ENCODE peak calls at places on chromosomes 2 and 18, in five cellular contexts. R is PC-9; U is prostate gland; B is CD8-positive, alpha-beta memory T cell; N is bronchial epithelial cell. F is an unnamed sample. For H3K36me3, the result is how much of the 10 kb centered on the place peaks cover.

GRCh38 chr2:156396126-156396525 is 40.1 kb upstream of the GPD2 start:
- DNase-seq in R (peak), B (no peak), U (no peak), N (no peak), F (peak)

GRCh38 chr2:161992526-161992925 is 81.5 kb downstream of the DPP4 start:
- DNase-seq in B (no peak), N (no peak), U (no peak), R (no peak), F (no peak)

GRCh38 chr2:199018826-199019225 is 438.9 kb downstream of the SATB2 start:
- DNase-seq in U (no peak), B (no peak), R (no peak), N (no peak), F (no peak)

GRCh38 chr2:191539068-191539467 is 138.9 kb upstream of the NABP1 start:
- DNase-seq in R (no peak), B (no peak), U (no peak), N (peak), F (peak)

GRCh38 chr2:38438536-38439225 is 61.6 kb upstream of the ATL2 start:
- DNase-seq in R (peak), U (no peak), B (no peak), N (peak), F (no peak)

GRCh38 chr2:202455114-202455513 is 79.0 kb downstream of the BMPR2 start:
- DNase-seq in U (no peak), R (no peak), N (no peak), B (no peak), F (no peak)

GRCh38 chr2:85248741-85249524 is 78.9 kb downstream of the TGOLN2 start:
- DNase-seq in B (no peak), N (peak), U (peak), R (peak), F (no peak)

GRCh38 chr2:73993376-73993775 is 8.7 kb downstream of the TET3 start:
- DNase-seq in N (peak), U (no peak), B (no peak), R (peak), F (no peak)

GRCh38 chr18:26459340-26459739 is 89.0 kb downstream of the KCTD1 start:
- DNase-seq in N (no peak), B (no peak), U (no peak), R (no peak), F (no peak)

GRCh38 chr2:39547811-39548719 is 111.0 kb upstream of the MAP4K3 start:
- DNase-seq in R (peak), B (no peak), U (no peak), N (peak), F (no peak)

GRCh38 chr2:241161646-241162281 is 11.5 kb downstream of the PPP1R7 start:
- DNase-seq in B (no peak), U (peak), N (no peak), R (no peak), F (no peak)

GRCh38 chr2:32136097-32136496 is 29.6 kb upstream of the SLC30A6 start:
- DNase-seq in R (no peak), B (no peak), U (no peak), N (no peak), F (no peak)

GRCh38 chr2:7116516-7116915 is 199.3 kb downstream of the RNF144A start:
- DNase-seq in B (no peak), N (no peak), R (no peak), U (no peak), F (no peak)

GRCh38 chr2:215693269-215693998 is 257.6 kb upstream of the FN1 start:
- DNase-seq in N (peak), R (peak), B (no peak), U (no peak), F (no peak)

GRCh38 chr18:63578357-63578958 is 8.7 kb upstream of the SERPINB13 start:
- DNase-seq in U (no peak), N (peak), R (no peak), B (no peak), F (peak)

GRCh38 chr2:241798081-241798630 is 10.8 kb upstream of the NEU4 start:
- DNase-seq in R (no peak), B (no peak), N (no peak), U (no peak), F (no peak)

GRCh38 chr2:11454824-11455223 is 11.1 kb downstream of the E2F6 start:
- DNase-seq in N (no peak), B (no peak), U (no peak), R (no peak), F (no peak)
- H3K36me3 ChIP-seq in N (under half), B (under half), U (under half), R (under half), F (under half)

GRCh38 chr2:54630841-54631497 is 92.5 kb upstream of the EML6 start:
- DNase-seq in R (no peak), U (no peak), B (no peak), N (no peak), F (no peak)

GRCh38 chr2:54629914-54630609 is 93.4 kb upstream of the EML6 start:
- DNase-seq in R (no peak), N (peak), B (no peak), U (no peak), F (no peak)

GRCh38 chr2:54634012-54634411 is 89.5 kb upstream of the EML6 start:
- DNase-seq in B (no peak), U (no peak), R (no peak), N (no peak), F (no peak)

GRCh38 chr2:54632733-54633692 is 90.4 kb upstream of the EML6 start:
- DNase-seq in R (no peak), B (no peak), N (peak), U (no peak), F (no peak)

GRCh38 chr2:54631755-54632154 is 91.7 kb upstream of the EML6 start:
- DNase-seq in R (no peak), B (no peak), N (no peak), U (no peak), F (no peak)
- H3K36me3 ChIP-seq in R (half or more), B (half or more), N (under half), U (under half), F (under half)

DNA sequence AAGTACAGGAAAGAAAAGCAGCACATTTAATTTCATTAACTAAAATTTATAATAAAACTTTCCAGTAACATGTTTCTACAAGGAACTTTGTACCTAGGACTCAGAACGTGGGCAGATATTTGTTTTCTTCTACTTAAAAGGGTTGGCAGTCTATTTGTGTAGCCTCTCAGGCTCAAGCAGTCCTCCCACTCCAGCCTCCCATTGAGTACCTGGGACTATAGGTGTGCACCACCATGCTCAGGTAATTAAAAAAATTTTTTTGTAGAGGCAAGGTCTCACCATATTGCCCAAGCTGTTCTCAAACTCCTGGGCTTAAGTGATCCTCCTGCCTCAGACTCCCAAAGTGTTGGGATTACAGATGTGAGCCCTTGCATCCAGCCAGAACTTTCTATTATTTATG is 36.8 kb downstream of the UGP2 start:
- DNase-seq in B (no peak), R (no peak), U (no peak), N (no peak), F (no peak)
- H3K36me3 ChIP-seq in B (under half), R (under half), U (under half), N (under half), F (under half)

DNA sequence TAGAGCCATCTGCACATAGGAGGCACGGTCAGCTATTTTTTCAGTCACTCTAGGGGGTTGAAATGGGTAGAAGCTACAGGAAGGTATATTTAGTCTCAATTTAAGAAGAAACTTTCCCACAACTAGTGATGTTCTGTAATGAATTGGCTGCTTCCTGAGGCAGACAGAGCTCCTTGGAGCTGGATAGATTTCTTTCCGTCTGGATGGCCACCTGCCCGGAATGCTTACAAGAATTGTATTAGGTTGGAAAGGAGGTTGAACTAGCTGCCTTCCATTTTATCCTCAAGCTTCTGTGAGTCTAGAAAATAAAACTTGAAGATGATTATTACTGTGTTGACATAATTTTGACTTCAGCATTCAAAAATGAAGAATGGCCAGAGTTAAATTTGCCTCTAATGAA is 88.6 kb downstream of the CRIM1 start:
- DNase-seq in B (no peak), R (no peak), N (no peak), U (no peak), F (no peak)
- H3K36me3 ChIP-seq in B (under half), R (under half), N (under half), U (under half), F (under half)